ENCODE peak calls at places on chromosomes 13 and 19, in six cellular contexts. M is NCI-H2029; J is CMK; G is caudate nucleus; L is fibroblast of pulmonary artery; Z is activated CD4-positive, alpha-beta T cell treated with anti-CD3 and anti-CD28 coated beads, Interleukin-2, amount 10 ng/mL, durations not matched to agents 7 days and 5 days. C is an unnamed sample.

GRCh38 chr13:78022164-78022877 is 103.7 kb upstream of the EDNRB start:
- DNase-seq in M (no peak), J (no peak), G (no peak), L (peak), Z (peak), C (peak)

GRCh38 chr19:18322318-18322758 is 538 bp downstream of the LSM4 start:
- DNase-seq in M (no peak), J (no peak), G (no peak), L (peak), Z (peak), C (peak)

GRCh38 chr13:71866173-71867091 is 572 bp downstream of the DACH1 start:
- DNase-seq in M (no peak), J (peak), G (no peak), L (no peak), Z (peak), C (peak)

GRCh38 chr13:30581582-30581981 is 36.1 kb upstream of the USPL1 start:
- DNase-seq in M (no peak), J (no peak), G (no peak), L (peak), Z (peak), C (peak)

GRCh38 chr19:45501730-45502014 is 3.4 kb downstream of the PPM1N start:
- DNase-seq in M (no peak), J (no peak), G (no peak), L (no peak), Z (no peak), C (no peak)

GRCh38 chr19:44051654-44052402 is at the start of gene ZNF223:
- DNase-seq in M (peak), J (peak), G (peak), L (peak), Z (no peak), C (peak)

GRCh38 chr19:6868341-6868740 is 19.0 kb upstream of the ADGRE1 start:
- DNase-seq in M (no peak), J (peak), G (peak), L (peak), Z (no peak), C (peak)

GRCh38 chr13:113749956-113750355 is 9.1 kb upstream of the TMEM255B start:
- DNase-seq in M (no peak), J (no peak), G (no peak), L (no peak), Z (no peak), C (no peak)

GRCh38 chr19:2488942-2489731 is 13.2 kb downstream of the GADD45B start:
- DNase-seq in M (peak), J (no peak), G (peak), L (peak), Z (no peak), C (peak)